ENCODE peak calls at places on chromosome 10, in seven cellular contexts. C, B, M, N, K, P and W are unnamed samples.

GRCh38 chr10:120632047-120632446 is 175.0 kb downstream of the PLPP4 start:
- DNase-seq in M (no peak), P (no peak), N (no peak), K (no peak), C (no peak), B (no peak), W (no peak)

GRCh38 chr10:12198156-12198555 is 2.2 kb downstream of the CDC123 start:
- DNase-seq in K (no peak), B (no peak), P (no peak), C (no peak), M (no peak), N (no peak), W (no peak)

GRCh38 chr10:86447422-86447821 is 74.2 kb downstream of the WAPL start:
- DNase-seq in N (no peak), M (no peak), B (no peak), P (no peak), K (no peak), C (no peak), W (no peak)

GRCh38 chr10:101405006-101405405 is 51.0 kb downstream of the BTRC start:
- DNase-seq in N (no peak), M (no peak), P (no peak), K (no peak), C (no peak), B (no peak), W (no peak)

GRCh38 chr10:34194259-34194658 is 620.8 kb downstream of the PARD3 start:
- DNase-seq in M (no peak), C (no peak), K (no peak), B (no peak), N (no peak), P (no peak), W (peak)

GRCh38 chr10:33365871-33366411 is 31.5 kb upstream of the NRP1 start:
- DNase-seq in M (peak), B (no peak), C (no peak), K (peak), P (no peak), N (no peak), W (peak)

GRCh38 chr10:118523775-118524174 is 71.7 kb downstream of the PRLHR start:
- DNase-seq in M (no peak), B (no peak), N (no peak), P (no peak), C (no peak), K (peak), W (no peak)

GRCh38 chr10:20598590-20598989 is 298.5 kb downstream of the NEBL start:
- DNase-seq in B (peak), M (no peak), K (peak), P (no peak), C (no peak), N (no peak), W (peak)

GRCh38 chr10:97399843-97400545 is 1.1 kb downstream of the RRP12 start:
- DNase-seq in N (peak), P (no peak), K (peak), B (no peak), C (no peak), M (peak), W (no peak)

GRCh38 chr10:43383204-43383971 is 12.0 kb downstream of the FXYD4 start:
- DNase-seq in B (no peak), M (no peak), K (no peak), C (no peak), N (no peak), P (no peak), W (no peak)

GRCh38 chr10:15744217-15744865 is 24.6 kb upstream of the ITGA8 start:
- DNase-seq in K (peak), C (no peak), P (peak), N (peak), B (no peak), M (peak), W (peak)

GRCh38 chr10:125027889-125028288 is 86.0 kb downstream of the ZRANB1 start:
- DNase-seq in K (no peak), C (no peak), M (no peak), B (no peak), P (no peak), N (peak), W (no peak)

GRCh38 chr10:124605001-124605370 is 139.2 kb downstream of the FAM53B start:
- DNase-seq in K (no peak), C (no peak), B (peak), N (no peak), M (no peak), P (no peak), W (no peak)

GRCh38 chr10:29471483-29471859 is 163.3 kb downstream of the SVIL start:
- DNase-seq in N (no peak), C (no peak), K (peak), P (no peak), M (no peak), B (no peak), W (peak)

GRCh38 chr10:60008816-60009215 is 102.5 kb upstream of the CCDC6 start:
- DNase-seq in C (no peak), K (peak), P (no peak), B (no peak), M (peak), N (no peak), W (no peak)

GRCh38 chr10:49241365-49241764 is 53.2 kb upstream of the TMEM273 start:
- DNase-seq in M (no peak), K (no peak), P (no peak), N (no peak), B (no peak), C (no peak), W (no peak)

GRCh38 chr10:127243490-127244272 is 47.3 kb upstream of the INSYN2A start:
- DNase-seq in B (no peak), N (peak), P (no peak), M (peak), K (peak), C (no peak), W (peak)
- TF ChIP-seq CTCF in B (peak), N (peak), P (no peak), M (peak), K (peak), C (no peak), W (peak)

DNA sequence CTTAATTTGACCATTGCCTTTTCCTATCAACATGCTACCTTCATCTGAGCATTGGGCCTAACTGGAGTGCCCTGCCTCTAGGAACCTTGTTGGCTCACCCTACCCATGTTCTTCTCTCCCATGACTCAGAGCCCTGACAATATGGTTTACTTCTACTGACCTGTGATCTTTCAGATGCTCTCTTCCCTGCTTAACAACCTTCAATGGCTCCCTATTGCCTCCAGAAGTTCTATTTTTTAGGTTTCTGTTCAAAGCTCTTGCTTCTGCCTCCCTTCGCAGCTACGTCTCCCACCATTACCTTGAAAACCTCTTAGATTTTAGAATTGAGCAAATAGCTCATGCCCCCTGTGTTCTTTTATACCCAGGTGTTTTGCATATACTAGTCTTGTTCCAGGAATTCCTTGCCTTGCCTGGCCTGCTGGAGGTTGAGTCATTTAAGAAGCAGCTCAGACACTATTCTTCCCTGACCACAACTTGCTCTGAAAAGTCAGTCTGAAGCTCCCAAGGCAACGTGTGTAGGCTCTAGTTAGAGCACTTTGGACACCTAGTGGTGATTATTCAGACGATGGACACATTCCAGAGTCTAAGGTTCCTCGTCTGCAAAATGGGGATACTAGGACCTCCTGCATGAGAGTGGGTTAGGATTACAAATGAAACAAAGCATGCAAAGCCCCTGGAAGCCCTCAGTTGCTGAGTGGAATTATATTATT is 64.4 kb upstream of the EMX2 start:
- DNase-seq in C (no peak), P (no peak), M (no peak), K (peak), B (no peak), N (no peak), W (peak)
- TF ChIP-seq CTCF in C (no peak), P (no peak), M (no peak), K (peak), B (no peak), N (peak), W (peak)

GRCh38 chr10:70582793-70583700 is 19.5 kb downstream of the PRF1 start:
- DNase-seq in N (no peak), M (no peak), B (no peak), P (no peak), C (no peak), K (no peak), W (no peak)
- TF ChIP-seq CTCF in N (no peak), M (no peak), B (no peak), P (no peak), C (no peak), K (no peak), W (no peak)

GRCh38 chr10:113872139-113873030 is 17.9 kb downstream of the NHLRC2 start:
- DNase-seq in B (no peak), K (no peak), M (no peak), C (no peak), P (no peak), N (no peak), W (no peak)
- TF ChIP-seq CTCF in B (no peak), K (no peak), M (no peak), C (no peak), P (no peak), N (no peak), W (no peak)